ENCODE peak calls at places on chromosomes 6 and 20, in ten cellular contexts. Q is uterus, Y is HepG2, O is right lobe of liver, U is IMR-90, S is heart left ventricle, M is ovary, A is esophagus squamous epithelium, E is breast epithelium, G is prostate gland. D is an unnamed sample.

GRCh38 chr6:21780601-21781000 is 187.1 kb downstream of the SOX4 start:
- DNase-seq in Q (no peak), Y (no peak), O (no peak), U (no peak), S (no peak), M (no peak), A (no peak), E (no peak), G (no peak), D (no peak)

GRCh38 chr6:170108456-170108855 is 182.4 kb downstream of the DLL1 start:
- DNase-seq in Q (peak; percentile 9), Y (no peak), O (no peak), U (no peak), S (peak; percentile 27), M (peak; percentile 20), A (no peak), E (no peak), G (no peak), D (no peak)

GRCh38 chr6:12875061-12875460 is 158.5 kb downstream of the PHACTR1 start:
- DNase-seq in Q (no peak), Y (no peak), O (no peak), U (no peak), S (no peak), M (no peak), A (no peak), E (no peak), G (no peak), D (no peak)

GRCh38 chr6:108744996-108745395 is 103.2 kb upstream of the ARMC2 start:
- DNase-seq in Q (no peak), Y (no peak), O (no peak), U (no peak), S (no peak), M (no peak), A (no peak), E (no peak), G (no peak), D (no peak)

GRCh38 chr6:164345340-164345739 is 930.8 kb downstream of the QKI start:
- DNase-seq in Q (no peak), Y (no peak), O (no peak), U (no peak), S (no peak), M (no peak), A (no peak), E (no peak), G (no peak), D (no peak)

GRCh38 chr6:143339223-143339622 is 111.3 kb downstream of the ADAT2 start:
- DNase-seq in Q (no peak), Y (no peak), O (no peak), U (no peak), S (no peak), M (no peak), A (no peak), E (no peak), G (no peak), D (no peak)

GRCh38 chr6:148415511-148416286 is 73.1 kb downstream of the SASH1 start:
- DNase-seq in Q (no peak), Y (no peak), O (no peak), U (no peak), S (no peak), M (no peak), A (no peak), E (no peak), G (no peak), D (no peak)

GRCh38 chr6:4115741-4116140 is 19.6 kb downstream of the ECI2 start:
- DNase-seq in Q (no peak), Y (no peak), O (no peak), U (no peak), S (no peak), M (no peak), A (no peak), E (no peak), G (no peak), D (no peak)

GRCh38 chr20:23417861-23418260 is 3.4 kb downstream of the NAPB start:
- DNase-seq in Q (no peak), Y (no peak), O (no peak), U (no peak), S (no peak), M (no peak), A (no peak), E (no peak), G (no peak), D (no peak)

GRCh38 chr20:23425129-23425528 is 3.8 kb upstream of the NAPB start:
- DNase-seq in Q (no peak), Y (no peak), O (no peak), U (no peak), S (no peak), M (no peak), A (no peak), E (no peak), G (no peak), D (no peak)

GRCh38 chr20:23419657-23419994 is 1.7 kb downstream of the NAPB start:
- DNase-seq in Q (no peak), Y (no peak), O (no peak), U (no peak), S (no peak), M (no peak), A (no peak), E (no peak), G (no peak), D (no peak)

GRCh38 chr20:23419995-23420901 is 1.0 kb downstream of the NAPB start:
- DNase-seq in Q (peak; percentile 35), Y (peak; percentile 62), O (peak; percentile 75), U (peak; percentile 70), S (peak; percentile 73), M (peak; percentile 65), A (no peak), E (no peak), G (peak; percentile 28), D (peak; percentile 80)

DNA sequence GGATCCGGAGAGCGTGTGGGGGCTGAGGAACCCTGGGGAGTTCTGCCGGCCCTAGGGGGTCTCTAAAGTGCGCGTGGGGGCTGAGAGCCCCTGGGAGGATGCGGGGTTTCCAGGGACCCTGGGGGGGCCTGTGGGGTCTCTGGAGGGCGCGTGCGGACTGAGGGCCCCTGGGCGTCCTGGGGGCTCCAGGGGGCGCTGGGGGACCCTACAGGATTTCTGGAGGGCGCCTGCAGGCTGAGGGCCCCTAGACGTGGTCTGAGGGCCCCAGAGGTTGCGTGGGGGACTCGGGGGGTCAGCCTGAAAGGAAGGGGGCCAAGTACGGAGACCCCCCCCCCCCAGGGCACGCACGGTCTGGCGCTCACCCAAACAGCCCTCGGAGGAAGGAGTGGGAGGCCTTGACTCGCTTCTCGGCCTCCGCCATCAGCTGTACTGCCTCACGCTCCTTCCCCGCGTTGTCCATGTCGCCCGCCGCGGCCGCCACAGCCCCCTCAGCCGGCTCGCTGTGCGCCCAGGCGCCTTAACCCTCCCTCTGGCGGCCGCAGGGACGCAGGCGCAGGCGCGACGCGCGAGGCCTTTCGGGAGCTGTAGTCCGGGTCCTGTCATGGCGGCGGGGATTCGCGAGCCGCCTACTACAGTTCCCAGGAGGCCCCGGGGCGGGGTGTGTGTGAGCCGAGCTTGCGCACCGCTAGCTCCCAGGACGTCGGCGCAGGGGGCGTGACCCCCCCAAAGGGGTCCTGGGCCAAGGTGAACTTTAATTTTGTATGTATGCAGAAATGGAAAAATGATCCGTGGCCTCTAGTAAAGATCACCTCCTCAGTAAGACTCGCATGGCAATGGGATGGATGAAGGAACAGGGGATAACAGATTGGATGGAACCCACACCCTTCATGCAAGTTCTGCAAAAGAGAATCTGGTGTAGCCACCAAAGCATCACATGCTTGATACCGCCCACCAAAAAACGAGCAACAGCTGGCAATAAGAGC is at the start of gene NAPB:
- DNase-seq in Q (peak; percentile 95), Y (peak; percentile 92), O (peak; percentile 97), U (peak; percentile 88), S (peak; percentile 98), M (peak; percentile 96), A (peak; percentile 82), E (peak; percentile 86), G (peak; percentile 93), D (peak; percentile 95)
- TF ChIP-seq POLR2A in Q (peak; percentile 93), Y (peak; percentile 96), O (peak; percentile 82), U (peak; percentile 63), S (peak; percentile 62), M (peak; percentile 91), A (no peak), E (peak; percentile 46), G (peak; percentile 95), D (peak; percentile 82)

GRCh38 chr6:32116674-32117073 is 7.5 kb upstream of the TNXB start:
- DNase-seq in Q (no peak), Y (peak; percentile 44), O (no peak), U (no peak), S (no peak), M (no peak), A (no peak), E (no peak), G (no peak), D (no peak)
- TF ChIP-seq CTCF in Q (no peak), Y (peak; percentile 68), O (no peak), U (peak; percentile 49), S (peak; percentile 43), M (no peak), A (peak; percentile 28), E (peak; percentile 40), G (no peak), D (peak; percentile 14)

GRCh38 chr20:30606990-30607389 is 650.5 kb upstream of the DEFB115 start:
- DNase-seq in Q (no peak), Y (no peak), O (no peak), U (no peak), S (no peak), M (no peak), A (no peak), E (no peak), G (no peak), D (no peak)

GRCh38 chr20:30611239-30611984 is 646.1 kb upstream of the DEFB115 start:
- DNase-seq in Q (no peak), Y (no peak), O (no peak), U (no peak), S (no peak), M (no peak), A (no peak), E (no peak), G (no peak), D (no peak)

GRCh38 chr20:30610044-30610693 is 647.3 kb upstream of the DEFB115 start:
- DNase-seq in Q (no peak), Y (no peak), O (no peak), U (no peak), S (no peak), M (peak; percentile 67), A (no peak), E (no peak), G (no peak), D (no peak)

GRCh38 chr20:30610751-30611150 is 646.7 kb upstream of the DEFB115 start:
- DNase-seq in Q (no peak), Y (no peak), O (no peak), U (no peak), S (no peak), M (no peak), A (no peak), E (no peak), G (no peak), D (no peak)

DNA sequence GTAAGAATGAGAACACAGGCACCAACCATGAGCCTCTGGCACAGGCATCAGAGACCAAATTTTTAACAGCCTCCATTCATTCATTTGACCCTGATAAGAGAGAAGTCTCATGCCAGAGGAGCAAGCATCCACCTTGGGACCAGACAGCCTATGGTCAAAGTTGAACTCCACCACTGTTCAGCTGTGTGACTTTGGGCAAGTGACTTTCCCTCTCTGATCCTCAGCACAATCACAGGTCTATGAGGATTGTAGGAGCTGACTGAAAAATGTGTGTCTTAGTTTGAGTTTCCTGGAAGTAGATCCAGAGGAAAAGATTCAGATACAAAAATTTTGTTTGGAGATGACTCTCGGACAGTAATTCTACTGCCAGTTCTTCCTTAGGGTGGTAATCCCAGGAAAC is 645.1 kb upstream of the DEFB115 start:
- DNase-seq in Q (no peak), Y (no peak), O (no peak), U (no peak), S (no peak), M (no peak), A (no peak), E (no peak), G (no peak), D (no peak)
- H3K9me3 ChIP-seq in Q (no peaks in the 10 kb centered on the region), Y (peaks cover 18% of the 10 kb centered on the region), O (no peaks in the 10 kb centered on the region), U (peaks cover 46% of the 10 kb centered on the region), S (peaks cover 8% of the 10 kb centered on the region), M (no peaks in the 10 kb centered on the region), A (no peaks in the 10 kb centered on the region), E (peaks cover 13% of the 10 kb centered on the region), G (no peaks in the 10 kb centered on the region), D (no peaks in the 10 kb centered on the region)

GRCh38 chr6:156780962-156781705 is 4.0 kb downstream of the ARID1B start:
- DNase-seq in Q (no peak), Y (no peak), O (no peak), U (no peak), S (no peak), M (no peak), A (no peak), E (no peak), G (no peak), D (no peak)

GRCh38 chr6:156779206-156780116 is 2.3 kb downstream of the ARID1B start:
- DNase-seq in Q (peak; percentile 57), Y (peak; percentile 31), O (peak; percentile 63), U (no peak), S (peak; percentile 80), M (peak; percentile 74), A (no peak), E (no peak), G (peak; percentile 30), D (peak; percentile 50)

GRCh38 chr6:156781882-156782631 is 4.9 kb downstream of the ARID1B start:
- DNase-seq in Q (no peak), Y (no peak), O (no peak), U (no peak), S (no peak), M (no peak), A (no peak), E (no peak), G (no peak), D (no peak)

GRCh38 chr6:156778615-156779205 is 1.5 kb downstream of the ARID1B start:
- DNase-seq in Q (peak; percentile 68), Y (peak; percentile 34), O (peak; percentile 64), U (no peak), S (peak; percentile 81), M (peak; percentile 76), A (no peak), E (peak; percentile 59), G (peak; percentile 15), D (peak; percentile 70)

DNA sequence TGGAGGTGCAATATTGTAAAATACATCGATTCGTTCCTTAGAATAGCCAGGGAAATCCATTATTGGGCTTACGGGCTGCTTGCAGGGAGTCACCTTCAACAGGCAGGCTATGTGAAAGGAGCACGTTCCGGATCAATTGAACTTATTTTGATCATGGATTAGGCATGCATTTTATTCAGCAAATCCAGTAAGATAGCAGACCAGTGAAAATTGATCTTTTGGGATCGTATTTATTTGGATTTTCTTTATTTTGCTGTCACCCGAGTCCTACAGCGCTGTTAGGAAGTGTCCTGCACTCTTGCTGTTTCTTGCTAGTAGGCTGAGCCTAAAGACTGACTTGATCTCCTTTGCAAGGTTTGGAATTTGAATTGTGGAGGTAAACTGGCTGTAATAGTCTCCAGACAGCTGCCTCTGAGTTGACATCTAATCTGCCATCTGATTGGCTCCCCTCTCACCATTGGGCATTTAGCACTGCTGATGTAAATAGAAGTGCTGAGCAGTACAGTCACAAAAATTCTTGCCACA is 3.0 kb downstream of the ARID1B start:
- DNase-seq in Q (no peak), Y (peak; percentile 91), O (no peak), U (peak; percentile 96), S (no peak), M (no peak), A (no peak), E (no peak), G (peak; percentile 89), D (peak; percentile 77)
- TF ChIP-seq POLR2A in Q (peak; percentile 11), Y (peak; percentile 57), O (peak; percentile 38), U (peak; percentile 80), S (no peak), M (no peak), A (no peak), E (no peak), G (peak; percentile 85), D (peak; percentile 58)

D was measured in body of pancreas.